ENCODE peak calls at places on chromosome 5, in nine cellular contexts. One of them, this sample, is unnamed.

GRCh38 chr5:3417376-3417943 is 178.2 kb upstream of the IRX1 start:
- DNase-seq in pancreas: no peak
- DNase-seq in lower lobe of right lung: no peak
- DNase-seq in HCT116: no peak
- DNase-seq in gastrocnemius medialis: no peak
- DNase-seq in transverse colon: no peak
- DNase-seq in heart left ventricle: no peak
- DNase-seq in CD8-positive, alpha-beta memory T cell: no peak
- DNase-seq in esophagus squamous epithelium: no peak
- DNase-seq in this sample: no peak

GRCh38 chr5:130278136-130278535 is 373.9 kb downstream of the CHSY3 start:
- DNase-seq in pancreas: no peak
- DNase-seq in lower lobe of right lung: no peak
- DNase-seq in HCT116: no peak
- DNase-seq in gastrocnemius medialis: no peak
- DNase-seq in transverse colon: no peak
- DNase-seq in heart left ventricle: no peak
- DNase-seq in CD8-positive, alpha-beta memory T cell: no peak
- DNase-seq in esophagus squamous epithelium: no peak
- DNase-seq in this sample: no peak

GRCh38 chr5:129031886-129032683 is 62.5 kb upstream of the ISOC1 start:
- DNase-seq in pancreas: no peak
- DNase-seq in lower lobe of right lung: no peak
- DNase-seq in HCT116: no peak
- DNase-seq in gastrocnemius medialis: no peak
- DNase-seq in transverse colon: no peak
- DNase-seq in heart left ventricle: no peak
- DNase-seq in CD8-positive, alpha-beta memory T cell: no peak
- DNase-seq in esophagus squamous epithelium: no peak
- DNase-seq in this sample: no peak

GRCh38 chr5:38423536-38424178 is 132.8 kb downstream of the LIFR start:
- DNase-seq in pancreas: no peak
- DNase-seq in lower lobe of right lung: no peak
- DNase-seq in HCT116: no peak
- DNase-seq in gastrocnemius medialis: no peak
- DNase-seq in transverse colon: no peak
- DNase-seq in heart left ventricle: no peak
- DNase-seq in CD8-positive, alpha-beta memory T cell: no peak
- DNase-seq in esophagus squamous epithelium: no peak
- DNase-seq in this sample: no peak

GRCh38 chr5:139765409-139766217 is 30.0 kb upstream of the PSD2 start:
- DNase-seq in pancreas: peak; percentile 84
- DNase-seq in lower lobe of right lung: peak; percentile 86
- DNase-seq in HCT116: no peak
- DNase-seq in gastrocnemius medialis: peak; percentile 43
- DNase-seq in transverse colon: peak; percentile 79
- DNase-seq in heart left ventricle: peak; percentile 81
- DNase-seq in CD8-positive, alpha-beta memory T cell: peak; percentile 86
- DNase-seq in esophagus squamous epithelium: no peak
- DNase-seq in this sample: peak; percentile 88

GRCh38 chr5:74055446-74056097 is 429.6 kb downstream of the ARHGEF28 start:
- DNase-seq in pancreas: no peak
- DNase-seq in lower lobe of right lung: no peak
- DNase-seq in HCT116: no peak
- DNase-seq in gastrocnemius medialis: no peak
- DNase-seq in transverse colon: no peak
- DNase-seq in heart left ventricle: no peak
- DNase-seq in CD8-positive, alpha-beta memory T cell: no peak
- DNase-seq in esophagus squamous epithelium: no peak
- DNase-seq in this sample: no peak

GRCh38 chr5:114450516-114450909 is 88.6 kb downstream of the KCNN2 start:
- DNase-seq in pancreas: no peak
- DNase-seq in lower lobe of right lung: no peak
- DNase-seq in HCT116: no peak
- DNase-seq in gastrocnemius medialis: peak; percentile 3
- DNase-seq in transverse colon: no peak
- DNase-seq in heart left ventricle: no peak
- DNase-seq in CD8-positive, alpha-beta memory T cell: no peak
- DNase-seq in esophagus squamous epithelium: no peak
- DNase-seq in this sample: peak; percentile 44

GRCh38 chr5:132813599-132814440 is 718 bp downstream of the SOWAHA start:
- DNase-seq in pancreas: peak; percentile 56
- DNase-seq in lower lobe of right lung: no peak
- DNase-seq in HCT116: no peak
- DNase-seq in gastrocnemius medialis: no peak
- DNase-seq in transverse colon: peak; percentile 48
- DNase-seq in heart left ventricle: no peak
- DNase-seq in CD8-positive, alpha-beta memory T cell: peak; percentile 58
- DNase-seq in esophagus squamous epithelium: no peak
- DNase-seq in this sample: peak; percentile 47

GRCh38 chr5:122908662-122909061 is 63.2 kb downstream of the SNX24 start:
- DNase-seq in pancreas: no peak
- DNase-seq in lower lobe of right lung: peak; percentile 71
- DNase-seq in HCT116: no peak
- DNase-seq in gastrocnemius medialis: no peak
- DNase-seq in transverse colon: no peak
- DNase-seq in heart left ventricle: no peak
- DNase-seq in CD8-positive, alpha-beta memory T cell: no peak
- DNase-seq in esophagus squamous epithelium: no peak
- DNase-seq in this sample: peak; percentile 24

GRCh38 chr5:81633916-81634315 is 117.0 kb downstream of the SSBP2 start:
- DNase-seq in pancreas: no peak
- DNase-seq in lower lobe of right lung: no peak
- DNase-seq in HCT116: no peak
- DNase-seq in gastrocnemius medialis: no peak
- DNase-seq in transverse colon: no peak
- DNase-seq in heart left ventricle: no peak
- DNase-seq in CD8-positive, alpha-beta memory T cell: no peak
- DNase-seq in esophagus squamous epithelium: no peak
- DNase-seq in this sample: no peak

GRCh38 chr5:4868140-4868735 is 271.9 kb upstream of the ADAMTS16 start:
- DNase-seq in pancreas: peak; percentile 76
- DNase-seq in lower lobe of right lung: peak; percentile 53
- DNase-seq in HCT116: peak; percentile 37
- DNase-seq in gastrocnemius medialis: no peak
- DNase-seq in transverse colon: peak; percentile 38
- DNase-seq in heart left ventricle: peak; percentile 43
- DNase-seq in CD8-positive, alpha-beta memory T cell: no peak
- DNase-seq in esophagus squamous epithelium: no peak
- DNase-seq in this sample: peak; percentile 65

GRCh38 chr5:90329911-90330310 is 79.6 kb downstream of the CETN3 start:
- DNase-seq in pancreas: no peak
- DNase-seq in lower lobe of right lung: no peak
- DNase-seq in HCT116: no peak
- DNase-seq in gastrocnemius medialis: no peak
- DNase-seq in transverse colon: no peak
- DNase-seq in heart left ventricle: no peak
- DNase-seq in CD8-positive, alpha-beta memory T cell: no peak
- DNase-seq in esophagus squamous epithelium: no peak
- DNase-seq in this sample: no peak

GRCh38 chr5:135085133-135085935 is 51.3 kb upstream of the PITX1 start:
- DNase-seq in pancreas: no peak
- DNase-seq in lower lobe of right lung: no peak
- DNase-seq in HCT116: peak; percentile 6
- DNase-seq in gastrocnemius medialis: no peak
- DNase-seq in transverse colon: no peak
- DNase-seq in heart left ventricle: no peak
- DNase-seq in CD8-positive, alpha-beta memory T cell: no peak
- DNase-seq in esophagus squamous epithelium: no peak
- DNase-seq in this sample: peak; percentile 37

DNA sequence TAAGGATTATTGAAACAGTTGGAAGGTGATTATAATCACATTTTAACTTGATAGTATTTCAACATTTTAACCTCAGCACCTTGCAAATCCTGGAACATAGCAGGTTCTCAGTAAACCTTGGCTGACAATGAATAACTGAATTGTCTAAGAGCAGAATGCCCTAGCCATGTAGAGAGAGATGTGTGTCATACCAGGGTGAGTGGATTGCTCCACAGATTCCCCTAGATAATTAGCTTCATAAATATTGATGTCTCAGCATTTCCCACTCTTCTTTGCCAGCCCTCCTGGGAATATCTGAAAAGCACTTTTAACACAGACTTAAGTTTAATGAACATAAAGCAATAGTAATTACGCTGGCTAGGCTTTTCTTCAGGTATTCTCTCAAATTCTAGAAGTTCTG is 363.5 kb downstream of the MAN2A1 start:
- DNase-seq in pancreas: no peak
- DNase-seq in lower lobe of right lung: no peak
- DNase-seq in HCT116: no peak
- DNase-seq in gastrocnemius medialis: no peak
- DNase-seq in transverse colon: no peak
- DNase-seq in heart left ventricle: no peak
- DNase-seq in CD8-positive, alpha-beta memory T cell: no peak
- DNase-seq in esophagus squamous epithelium: no peak
- DNase-seq in this sample: no peak
- H3K4me3 ChIP-seq in pancreas: no peak overlapping the region
- H3K4me3 ChIP-seq in lower lobe of right lung: no peak overlapping the region
- H3K4me3 ChIP-seq in HCT116: no peak overlapping the region
- H3K4me3 ChIP-seq in gastrocnemius medialis: no peak overlapping the region
- H3K4me3 ChIP-seq in transverse colon: no peak overlapping the region
- H3K4me3 ChIP-seq in heart left ventricle: no peak overlapping the region
- H3K4me3 ChIP-seq in CD8-positive, alpha-beta memory T cell: no peak overlapping the region
- H3K4me3 ChIP-seq in esophagus squamous epithelium: no peak overlapping the region
- H3K4me3 ChIP-seq in this sample: no peak overlapping the region

GRCh38 chr5:158925314-158925713 is 174.4 kb downstream of the EBF1 start:
- DNase-seq in pancreas: no peak
- DNase-seq in lower lobe of right lung: no peak
- DNase-seq in HCT116: no peak
- DNase-seq in gastrocnemius medialis: no peak
- DNase-seq in transverse colon: no peak
- DNase-seq in heart left ventricle: no peak
- DNase-seq in CD8-positive, alpha-beta memory T cell: no peak
- DNase-seq in esophagus squamous epithelium: no peak
- DNase-seq in this sample: no peak
- H3K4me1 ChIP-seq in pancreas: no peaks in the 10 kb centered on the region
- H3K4me1 ChIP-seq in lower lobe of right lung: no peaks in the 10 kb centered on the region
- H3K4me1 ChIP-seq in HCT116: no peaks in the 10 kb centered on the region
- H3K4me1 ChIP-seq in gastrocnemius medialis: no peaks in the 10 kb centered on the region
- H3K4me1 ChIP-seq in transverse colon: no peaks in the 10 kb centered on the region
- H3K4me1 ChIP-seq in heart left ventricle: no peaks in the 10 kb centered on the region
- H3K4me1 ChIP-seq in CD8-positive, alpha-beta memory T cell: no peaks in the 10 kb centered on the region
- H3K4me1 ChIP-seq in esophagus squamous epithelium: no peaks in the 10 kb centered on the region
- H3K4me1 ChIP-seq in this sample: no peaks in the 10 kb centered on the region

DNA sequence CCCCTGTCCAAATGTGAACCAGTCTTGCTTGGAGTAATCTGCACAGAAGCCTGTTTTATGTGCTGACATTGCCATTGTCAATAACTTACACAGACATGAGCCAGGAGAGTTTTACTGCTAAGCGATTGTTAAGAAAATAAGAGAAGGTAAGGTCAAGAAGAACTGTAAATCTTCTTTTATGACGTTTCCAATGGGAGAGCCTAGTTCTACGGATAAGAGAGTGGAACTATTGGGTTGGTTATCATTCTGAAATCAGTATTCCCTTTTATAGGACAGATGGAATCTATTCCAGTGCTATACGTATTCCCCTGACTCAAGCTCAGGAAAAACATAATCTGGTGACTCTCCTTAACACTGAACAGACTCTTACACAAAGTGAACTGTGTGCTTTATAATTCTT is 137.9 kb upstream of the OTULINL start:
- DNase-seq in pancreas: no peak
- DNase-seq in lower lobe of right lung: no peak
- DNase-seq in HCT116: no peak
- DNase-seq in gastrocnemius medialis: no peak
- DNase-seq in transverse colon: no peak
- DNase-seq in heart left ventricle: no peak
- DNase-seq in CD8-positive, alpha-beta memory T cell: no peak
- DNase-seq in esophagus squamous epithelium: no peak
- DNase-seq in this sample: peak; percentile 64
- H3K4me3 ChIP-seq in pancreas: no peak overlapping the region
- H3K4me3 ChIP-seq in lower lobe of right lung: no peak overlapping the region
- H3K4me3 ChIP-seq in HCT116: no peak overlapping the region
- H3K4me3 ChIP-seq in gastrocnemius medialis: no peak overlapping the region
- H3K4me3 ChIP-seq in transverse colon: no peak overlapping the region
- H3K4me3 ChIP-seq in heart left ventricle: peak overlapping the region; percentile 58
- H3K4me3 ChIP-seq in CD8-positive, alpha-beta memory T cell: no peak overlapping the region
- H3K4me3 ChIP-seq in esophagus squamous epithelium: no peak overlapping the region
- H3K4me3 ChIP-seq in this sample: peak overlapping the region; percentile 79

GRCh38 chr5:172871561-172871960 is 37.5 kb downstream of the ERGIC1 start:
- DNase-seq in pancreas: no peak
- DNase-seq in lower lobe of right lung: no peak
- DNase-seq in HCT116: no peak
- DNase-seq in gastrocnemius medialis: no peak
- DNase-seq in transverse colon: no peak
- DNase-seq in heart left ventricle: no peak
- DNase-seq in CD8-positive, alpha-beta memory T cell: no peak
- DNase-seq in esophagus squamous epithelium: no peak
- DNase-seq in this sample: no peak
- H3K4me1 ChIP-seq in pancreas: peaks cover 28% of the 10 kb centered on the region
- H3K4me1 ChIP-seq in lower lobe of right lung: peaks cover 85% of the 10 kb centered on the region
- H3K4me1 ChIP-seq in HCT116: peaks cover 39% of the 10 kb centered on the region
- H3K4me1 ChIP-seq in gastrocnemius medialis: peaks cover 81% of the 10 kb centered on the region
- H3K4me1 ChIP-seq in transverse colon: peaks cover 57% of the 10 kb centered on the region
- H3K4me1 ChIP-seq in heart left ventricle: peaks cover 83% of the 10 kb centered on the region
- H3K4me1 ChIP-seq in CD8-positive, alpha-beta memory T cell: peaks cover 4% of the 10 kb centered on the region
- H3K4me1 ChIP-seq in esophagus squamous epithelium: peaks cover 83% of the 10 kb centered on the region
- H3K4me1 ChIP-seq in this sample: peaks cover 71% of the 10 kb centered on the region

GRCh38 chr5:43123887-43124286 is 3.2 kb downstream of the ZNF131 start:
- DNase-seq in pancreas: no peak
- DNase-seq in lower lobe of right lung: no peak
- DNase-seq in HCT116: no peak
- DNase-seq in gastrocnemius medialis: no peak
- DNase-seq in transverse colon: no peak
- DNase-seq in heart left ventricle: no peak
- DNase-seq in CD8-positive, alpha-beta memory T cell: no peak
- DNase-seq in esophagus squamous epithelium: no peak
- DNase-seq in this sample: no peak
- H3K4me3 ChIP-seq in pancreas: no peak overlapping the region
- H3K4me3 ChIP-seq in lower lobe of right lung: no peak overlapping the region
- H3K4me3 ChIP-seq in HCT116: no peak overlapping the region
- H3K4me3 ChIP-seq in gastrocnemius medialis: peak overlapping the region; percentile 8
- H3K4me3 ChIP-seq in transverse colon: no peak overlapping the region
- H3K4me3 ChIP-seq in heart left ventricle: no peak overlapping the region
- H3K4me3 ChIP-seq in CD8-positive, alpha-beta memory T cell: no peak overlapping the region
- H3K4me3 ChIP-seq in esophagus squamous epithelium: no peak overlapping the region
- H3K4me3 ChIP-seq in this sample: peak overlapping the region; percentile 98

GRCh38 chr5:148381906-148382305 is 1.9 kb upstream of the FBXO38 start:
- DNase-seq in pancreas: no peak
- DNase-seq in lower lobe of right lung: no peak
- DNase-seq in HCT116: no peak
- DNase-seq in gastrocnemius medialis: no peak
- DNase-seq in transverse colon: no peak
- DNase-seq in heart left ventricle: no peak
- DNase-seq in CD8-positive, alpha-beta memory T cell: no peak
- DNase-seq in esophagus squamous epithelium: no peak
- DNase-seq in this sample: no peak
- H3K4me1 ChIP-seq in pancreas: peaks cover 13% of the 10 kb centered on the region
- H3K4me1 ChIP-seq in lower lobe of right lung: peaks cover 29% of the 10 kb centered on the region
- H3K4me1 ChIP-seq in HCT116: peaks cover 4% of the 10 kb centered on the region
- H3K4me1 ChIP-seq in gastrocnemius medialis: peaks cover 22% of the 10 kb centered on the region
- H3K4me1 ChIP-seq in transverse colon: peaks cover 27% of the 10 kb centered on the region
- H3K4me1 ChIP-seq in heart left ventricle: peaks cover 24% of the 10 kb centered on the region
- H3K4me1 ChIP-seq in CD8-positive, alpha-beta memory T cell: peaks cover 32% of the 10 kb centered on the region
- H3K4me1 ChIP-seq in esophagus squamous epithelium: peaks cover 45% of the 10 kb centered on the region
- H3K4me1 ChIP-seq in this sample: peaks cover 32% of the 10 kb centered on the region

This sample was measured in GM23248.